ENCODE peak calls at places on chromosome 11, in seven cellular contexts. One of them, this sample, is unnamed.

GRCh38 chr11:40293655-40294342 is 1165.7 kb downstream of the LRRC4C start:
- DNase-seq in stomach: peak; percentile 59
- DNase-seq in AG09309: peak; percentile 42
- DNase-seq in brain microvascular endothelial cell: peak; percentile 75
- DNase-seq in kidney epithelial cell: peak; percentile 82
- DNase-seq in ovary: no peak
- DNase-seq in upper lobe of right lung: peak; percentile 75
- DNase-seq in this sample: peak; percentile 61

GRCh38 chr11:135009125-135009524 is 597.1 kb upstream of the B3GAT1 start:
- DNase-seq in kidney epithelial cell: no peak
- DNase-seq in brain microvascular endothelial cell: no peak
- DNase-seq in AG09309: no peak
- DNase-seq in ovary: no peak
- DNase-seq in upper lobe of right lung: no peak
- DNase-seq in stomach: no peak
- DNase-seq in this sample: no peak

GRCh38 chr11:12827929-12828812 is 153.9 kb downstream of the TEAD1 start:
- DNase-seq in brain microvascular endothelial cell: peak; percentile 59
- DNase-seq in upper lobe of right lung: no peak
- DNase-seq in ovary: no peak
- DNase-seq in stomach: peak; percentile 56
- DNase-seq in AG09309: peak; percentile 50
- DNase-seq in kidney epithelial cell: peak; percentile 57
- DNase-seq in this sample: no peak

GRCh38 chr11:75487366-75487765 is 38.4 kb downstream of the GDPD5 start:
- DNase-seq in brain microvascular endothelial cell: no peak
- DNase-seq in kidney epithelial cell: no peak
- DNase-seq in AG09309: no peak
- DNase-seq in upper lobe of right lung: no peak
- DNase-seq in stomach: no peak
- DNase-seq in ovary: no peak
- DNase-seq in this sample: no peak

GRCh38 chr11:2355000-2355644 is 22.0 kb upstream of the CD81 start:
- DNase-seq in kidney epithelial cell: no peak
- DNase-seq in AG09309: no peak
- DNase-seq in upper lobe of right lung: no peak
- DNase-seq in brain microvascular endothelial cell: peak; percentile 16
- DNase-seq in ovary: no peak
- DNase-seq in stomach: no peak
- DNase-seq in this sample: no peak

GRCh38 chr11:28447226-28447625 is 339.0 kb downstream of the METTL15 start:
- DNase-seq in ovary: no peak
- DNase-seq in kidney epithelial cell: no peak
- DNase-seq in stomach: no peak
- DNase-seq in upper lobe of right lung: no peak
- DNase-seq in brain microvascular endothelial cell: peak; percentile 85
- DNase-seq in AG09309: peak; percentile 31
- DNase-seq in this sample: no peak

GRCh38 chr11:59263225-59263894 is 50.6 kb upstream of the MPEG1 start:
- DNase-seq in brain microvascular endothelial cell: no peak
- DNase-seq in AG09309: no peak
- DNase-seq in ovary: no peak
- DNase-seq in kidney epithelial cell: no peak
- DNase-seq in stomach: peak; percentile 63
- DNase-seq in upper lobe of right lung: no peak
- DNase-seq in this sample: no peak

GRCh38 chr11:74641905-74642304 is 49.5 kb downstream of the POLD3 start:
- DNase-seq in kidney epithelial cell: no peak
- DNase-seq in stomach: no peak
- DNase-seq in AG09309: peak; percentile 40
- DNase-seq in brain microvascular endothelial cell: no peak
- DNase-seq in upper lobe of right lung: no peak
- DNase-seq in ovary: no peak
- DNase-seq in this sample: no peak

GRCh38 chr11:66268953-66269906 is 791 bp downstream of the RAB1B start:
- DNase-seq in kidney epithelial cell: no peak
- DNase-seq in stomach: no peak
- DNase-seq in ovary: no peak
- DNase-seq in AG09309: no peak
- DNase-seq in brain microvascular endothelial cell: no peak
- DNase-seq in upper lobe of right lung: peak; percentile 73
- DNase-seq in this sample: no peak

GRCh38 chr11:119363874-119364590 is 17.5 kb downstream of the USP2 start:
- DNase-seq in upper lobe of right lung: peak; percentile 79
- DNase-seq in kidney epithelial cell: no peak
- DNase-seq in AG09309: no peak
- DNase-seq in stomach: peak; percentile 70
- DNase-seq in ovary: peak; percentile 78
- DNase-seq in brain microvascular endothelial cell: no peak
- DNase-seq in this sample: no peak

GRCh38 chr11:33402066-33402465 is 144.9 kb downstream of the HIPK3 start:
- DNase-seq in ovary: no peak
- DNase-seq in upper lobe of right lung: no peak
- DNase-seq in kidney epithelial cell: peak; percentile 7
- DNase-seq in AG09309: no peak
- DNase-seq in brain microvascular endothelial cell: no peak
- DNase-seq in stomach: no peak
- DNase-seq in this sample: no peak

GRCh38 chr11:45615182-45615792 is 50.1 kb downstream of the CHST1 start:
- DNase-seq in AG09309: no peak
- DNase-seq in brain microvascular endothelial cell: no peak
- DNase-seq in upper lobe of right lung: no peak
- DNase-seq in kidney epithelial cell: no peak
- DNase-seq in stomach: no peak
- DNase-seq in ovary: no peak
- DNase-seq in this sample: no peak

GRCh38 chr11:64271339-64272132 is 12.9 kb downstream of the BAD start:
- DNase-seq in stomach: peak; percentile 92
- DNase-seq in AG09309: peak; percentile 85
- DNase-seq in upper lobe of right lung: peak; percentile 93
- DNase-seq in brain microvascular endothelial cell: peak; percentile 92
- DNase-seq in kidney epithelial cell: peak; percentile 63
- DNase-seq in ovary: peak; percentile 93
- DNase-seq in this sample: peak; percentile 82

GRCh38 chr11:124656759-124657627 is 16.5 kb downstream of the SIAE start:
- DNase-seq in upper lobe of right lung: no peak
- DNase-seq in brain microvascular endothelial cell: peak; percentile 60
- DNase-seq in ovary: no peak
- DNase-seq in AG09309: no peak
- DNase-seq in stomach: no peak
- DNase-seq in kidney epithelial cell: no peak
- DNase-seq in this sample: no peak

GRCh38 chr11:14411818-14412217 is 52.8 kb upstream of the RRAS2 start:
- DNase-seq in stomach: no peak
- DNase-seq in kidney epithelial cell: no peak
- DNase-seq in ovary: no peak
- DNase-seq in upper lobe of right lung: no peak
- DNase-seq in brain microvascular endothelial cell: no peak
- DNase-seq in AG09309: peak; percentile 75
- DNase-seq in this sample: no peak

GRCh38 chr11:76656087-76656531 is 14.4 kb downstream of the LRRC32 start:
- DNase-seq in brain microvascular endothelial cell: no peak
- DNase-seq in ovary: peak; percentile 34
- DNase-seq in stomach: no peak
- DNase-seq in kidney epithelial cell: no peak
- DNase-seq in AG09309: no peak
- DNase-seq in upper lobe of right lung: no peak
- DNase-seq in this sample: no peak

GRCh38 chr11:2580061-2580421 is 119.8 kb downstream of the KCNQ1OT1 start:
- DNase-seq in AG09309: no peak
- DNase-seq in stomach: peak; percentile 23
- DNase-seq in ovary: peak; percentile 28
- DNase-seq in brain microvascular endothelial cell: no peak
- DNase-seq in kidney epithelial cell: no peak
- DNase-seq in upper lobe of right lung: peak; percentile 16
- DNase-seq in this sample: no peak

GRCh38 chr11:44619931-44620725 is 54.7 kb downstream of the CD82 start:
- DNase-seq in stomach: peak; percentile 17
- DNase-seq in ovary: peak; percentile 26
- DNase-seq in AG09309: no peak
- DNase-seq in brain microvascular endothelial cell: no peak
- DNase-seq in kidney epithelial cell: no peak
- DNase-seq in upper lobe of right lung: peak; percentile 42
- DNase-seq in this sample: no peak

DNA sequence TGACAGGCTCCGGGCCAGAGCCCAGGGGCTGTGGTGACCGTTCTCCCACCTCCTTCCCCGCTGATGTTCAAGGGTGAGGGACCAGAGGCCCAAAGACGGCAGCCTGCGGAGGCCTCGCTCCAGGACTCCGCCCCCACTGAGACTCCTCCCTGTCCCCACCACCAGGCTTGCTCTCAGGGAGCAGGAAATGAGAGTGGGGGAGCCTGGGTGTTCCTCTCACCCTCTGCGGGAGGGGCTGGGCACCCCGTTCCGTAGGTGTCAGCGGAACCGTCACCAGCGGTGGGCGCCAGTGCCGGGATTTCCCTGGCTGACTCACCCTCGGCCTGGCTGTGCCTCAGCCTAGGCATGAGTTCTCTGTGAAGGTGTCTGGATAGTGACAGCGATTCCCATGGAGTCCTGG is 15.7 kb downstream of the DAGLA start:
- DNase-seq in brain microvascular endothelial cell: peak; percentile 75
- DNase-seq in upper lobe of right lung: peak; percentile 89
- DNase-seq in kidney epithelial cell: peak; percentile 72
- DNase-seq in AG09309: peak; percentile 14
- DNase-seq in stomach: peak; percentile 78
- DNase-seq in ovary: peak; percentile 59
- DNase-seq in this sample: peak; percentile 28
- TF ChIP-seq CTCF in brain microvascular endothelial cell: peak; percentile 36
- TF ChIP-seq CTCF in upper lobe of right lung: no peak
- TF ChIP-seq CTCF in kidney epithelial cell: peak; percentile 12
- TF ChIP-seq CTCF in AG09309: no peak
- TF ChIP-seq CTCF in stomach: no peak
- TF ChIP-seq CTCF in ovary: no peak
- TF ChIP-seq CTCF in this sample: peak; percentile 17

DNA sequence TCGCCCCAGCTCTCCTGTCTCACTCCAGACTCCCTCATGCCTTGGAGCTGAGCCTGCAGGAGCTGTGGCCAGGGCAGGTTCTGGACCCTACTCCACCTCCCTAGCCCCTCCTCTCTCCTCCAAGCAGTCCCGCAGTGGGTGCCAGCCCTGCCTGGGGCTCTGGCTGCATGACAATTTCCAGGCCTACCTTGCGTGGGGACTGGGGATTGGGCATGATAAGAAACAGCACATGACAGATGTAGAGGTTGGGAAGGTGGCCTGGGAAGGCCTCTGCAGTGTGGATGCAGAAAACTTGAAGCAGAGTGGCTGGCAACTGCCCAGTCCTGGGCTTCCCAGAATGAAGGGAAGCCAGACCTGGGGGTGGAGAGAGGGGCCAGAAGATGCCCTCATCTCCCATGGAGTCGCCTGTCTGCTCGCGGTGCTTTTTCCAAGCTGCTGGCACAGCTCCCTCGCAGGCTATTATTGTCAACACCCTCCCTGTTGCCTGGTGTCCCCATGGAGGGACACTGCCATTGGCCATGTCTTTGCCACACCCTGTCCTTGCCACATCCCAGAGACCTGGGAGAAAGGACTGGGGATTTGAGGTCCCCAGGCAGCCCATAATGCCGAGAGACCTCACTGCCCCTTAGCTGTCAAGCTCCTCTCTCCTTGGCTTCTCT is 48.9 kb upstream of the CDON start:
- DNase-seq in kidney epithelial cell: no peak
- DNase-seq in AG09309: no peak
- DNase-seq in brain microvascular endothelial cell: no peak
- DNase-seq in upper lobe of right lung: no peak
- DNase-seq in stomach: peak; percentile 89
- DNase-seq in ovary: no peak
- DNase-seq in this sample: no peak
- H3K4me3 ChIP-seq in kidney epithelial cell: no peak overlapping the region
- H3K4me3 ChIP-seq in AG09309: no peak overlapping the region
- H3K4me3 ChIP-seq in brain microvascular endothelial cell: no peak overlapping the region
- H3K4me3 ChIP-seq in upper lobe of right lung: no peak overlapping the region
- H3K4me3 ChIP-seq in stomach: no peak overlapping the region
- H3K4me3 ChIP-seq in ovary: no peak overlapping the region
- H3K4me3 ChIP-seq in this sample: no peak overlapping the region

GRCh38 chr11:105193260-105193659 is 53.7 kb upstream of the CARD18 start:
- DNase-seq in AG09309: no peak
- DNase-seq in kidney epithelial cell: no peak
- DNase-seq in brain microvascular endothelial cell: no peak
- DNase-seq in ovary: no peak
- DNase-seq in stomach: no peak
- DNase-seq in upper lobe of right lung: no peak
- DNase-seq in this sample: no peak
- TF ChIP-seq CTCF in AG09309: no peak
- TF ChIP-seq CTCF in kidney epithelial cell: no peak
- TF ChIP-seq CTCF in brain microvascular endothelial cell: no peak
- TF ChIP-seq CTCF in ovary: no peak
- TF ChIP-seq CTCF in stomach: no peak
- TF ChIP-seq CTCF in upper lobe of right lung: no peak
- TF ChIP-seq CTCF in this sample: no peak

DNA sequence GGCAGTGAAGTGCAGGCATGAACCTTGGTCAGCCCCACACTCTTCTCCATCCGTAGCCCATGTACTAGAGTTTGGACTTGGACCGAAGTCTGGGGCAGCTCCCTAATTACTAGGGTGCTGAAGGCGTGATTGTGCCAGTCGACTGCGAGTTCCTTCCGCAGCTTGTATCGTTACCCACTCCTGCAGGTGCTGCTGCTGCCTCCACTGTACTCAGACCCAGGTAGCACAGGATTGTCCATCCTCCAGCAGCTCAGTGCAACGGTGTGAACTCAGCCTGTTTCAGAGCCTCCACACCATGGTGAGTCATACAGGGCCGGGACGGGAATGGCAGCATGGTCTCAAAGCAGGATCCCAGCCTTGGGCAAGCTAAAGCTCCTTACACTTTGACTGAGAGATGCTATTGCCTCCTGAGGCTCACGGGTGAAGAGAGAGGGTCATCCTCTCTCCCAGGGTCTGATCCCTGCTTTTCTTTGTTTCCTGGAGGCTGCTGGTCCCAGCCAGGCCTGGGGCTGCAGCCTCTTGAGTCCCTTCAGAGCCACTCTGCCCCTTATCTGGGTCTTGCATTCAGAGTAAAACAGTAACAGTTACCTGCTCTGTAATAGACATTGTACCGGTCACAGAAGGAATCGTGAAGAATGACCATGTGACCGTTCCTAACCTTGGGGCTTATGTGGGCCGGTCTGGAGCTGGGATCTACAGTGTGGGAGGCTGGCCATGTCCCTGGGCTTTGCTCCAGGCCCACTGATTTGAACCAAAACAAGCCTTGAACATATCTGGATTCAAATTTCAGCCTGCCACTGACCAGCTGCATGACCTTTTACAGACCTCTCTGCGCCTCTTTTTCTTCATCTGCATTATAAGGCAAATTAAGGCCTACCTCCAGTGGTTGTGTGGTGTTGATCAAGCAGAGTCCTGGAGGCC is 1.7 kb downstream of the TKFC start:
- DNase-seq in kidney epithelial cell: no peak
- DNase-seq in AG09309: no peak
- DNase-seq in brain microvascular endothelial cell: peak; percentile 41
- DNase-seq in upper lobe of right lung: no peak
- DNase-seq in ovary: peak; percentile 75
- DNase-seq in stomach: no peak
- DNase-seq in this sample: no peak
- H3K4me3 ChIP-seq in kidney epithelial cell: no peak overlapping the region
- H3K4me3 ChIP-seq in AG09309: no peak overlapping the region
- H3K4me3 ChIP-seq in brain microvascular endothelial cell: no peak overlapping the region
- H3K4me3 ChIP-seq in upper lobe of right lung: no peak overlapping the region
- H3K4me3 ChIP-seq in ovary: no peak overlapping the region
- H3K4me3 ChIP-seq in stomach: no peak overlapping the region
- H3K4me3 ChIP-seq in this sample: no peak overlapping the region

This sample was measured in AG04449.